ENCODE peak calls at places on chromosomes 7 and 10, in five cellular contexts. L is kidney, O is lower lobe of right lung, X is lower leg skin, K is A673. T is an unnamed sample.

GRCh38 chr10:124827474-124827873 is 25.9 kb downstream of the ABRAXAS2 start:
- DNase-seq in L (no peak), O (no peak), X (no peak), K (peak), T (no peak)

GRCh38 chr7:96484091-96484490 is 162.2 kb upstream of the SLC25A13 start:
- DNase-seq in L (no peak), O (no peak), X (no peak), K (no peak), T (no peak)

GRCh38 chr7:1530946-1531262 is 402 bp downstream of the MAFK start:
- DNase-seq in L (no peak), O (no peak), X (no peak), K (no peak), T (no peak)

GRCh38 chr10:3538850-3539531 is 246.0 kb downstream of the KLF6 start:
- DNase-seq in L (peak), O (no peak), X (peak), K (peak), T (no peak)

GRCh38 chr7:143248781-143249354 is 14.4 kb upstream of the GSTK1 start:
- DNase-seq in L (no peak), O (no peak), X (no peak), K (no peak), T (no peak)

GRCh38 chr10:47048533-47048905 is 137.3 kb downstream of the PTPN20 start:
- DNase-seq in L (no peak), O (peak), X (no peak), K (no peak), T (no peak)

GRCh38 chr7:121605297-121605640 is 209.2 kb upstream of the FAM3C start:
- DNase-seq in L (no peak), O (no peak), X (no peak), K (peak), T (no peak)

GRCh38 chr10:96721207-96721572 is 876 bp upstream of the PIK3AP1 start:
- DNase-seq in L (no peak), O (no peak), X (no peak), K (no peak), T (no peak)

GRCh38 chr7:1804310-1804709 is 134.2 kb downstream of the ELFN1 start:
- DNase-seq in L (peak), O (no peak), X (no peak), K (no peak), T (no peak)

DNA sequence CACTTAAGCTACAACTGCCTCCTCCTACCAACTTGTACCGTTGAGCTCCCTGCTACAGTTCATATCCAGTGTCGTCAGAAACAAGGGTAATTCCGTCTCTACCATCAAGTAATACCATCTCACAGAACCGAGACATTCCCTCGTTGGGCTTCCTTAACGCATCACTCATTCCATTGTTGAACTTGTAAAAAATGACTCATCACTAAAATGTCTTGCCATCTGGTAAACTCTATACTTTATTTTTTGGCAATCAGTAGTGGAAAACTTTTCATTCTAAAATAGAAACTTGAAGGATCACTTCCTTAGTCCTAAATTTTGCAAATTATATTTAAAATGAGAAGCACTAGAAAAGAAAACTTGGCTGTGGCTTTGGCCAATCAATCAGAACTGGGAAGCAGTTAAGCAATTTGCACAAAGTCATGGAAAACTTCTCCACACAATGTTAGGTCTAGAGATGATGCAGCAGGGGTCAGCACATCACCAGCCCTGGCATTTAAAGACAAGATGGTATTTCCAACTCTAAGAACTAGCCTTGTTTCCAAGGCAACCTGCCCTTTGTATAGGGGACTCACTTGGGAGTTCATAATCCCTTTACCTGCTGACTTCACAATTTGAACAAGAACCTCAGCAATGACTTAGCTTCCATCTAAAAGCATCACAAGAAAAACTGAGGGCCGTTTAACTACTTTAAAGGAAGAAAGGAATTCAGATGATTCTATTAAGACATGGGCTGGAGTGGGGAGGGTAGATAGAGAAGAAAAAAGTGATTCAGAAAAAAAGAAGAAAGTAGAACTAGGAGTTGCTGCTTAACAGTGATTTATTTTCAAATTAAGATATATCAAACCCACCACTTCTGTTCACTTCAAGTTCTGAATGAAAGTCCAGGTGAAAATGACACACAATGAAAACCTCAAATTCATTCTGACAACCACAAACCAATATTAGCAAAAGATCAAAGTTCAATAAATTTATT is 288.1 kb downstream of the PARD3 start:
- DNase-seq in L (no peak), O (no peak), X (no peak), K (peak), T (no peak)
- TF ChIP-seq CTCF in L (peak), O (no peak), X (no peak), K (peak), T (peak)

GRCh38 chr10:93992400-93993030 is 1.2 kb upstream of the PLCE1 start:
- DNase-seq in L (no peak), O (no peak), X (no peak), K (peak), T (no peak)
- TF ChIP-seq CTCF in L (no peak), O (no peak), X (no peak), K (no peak), T (peak)

DNA sequence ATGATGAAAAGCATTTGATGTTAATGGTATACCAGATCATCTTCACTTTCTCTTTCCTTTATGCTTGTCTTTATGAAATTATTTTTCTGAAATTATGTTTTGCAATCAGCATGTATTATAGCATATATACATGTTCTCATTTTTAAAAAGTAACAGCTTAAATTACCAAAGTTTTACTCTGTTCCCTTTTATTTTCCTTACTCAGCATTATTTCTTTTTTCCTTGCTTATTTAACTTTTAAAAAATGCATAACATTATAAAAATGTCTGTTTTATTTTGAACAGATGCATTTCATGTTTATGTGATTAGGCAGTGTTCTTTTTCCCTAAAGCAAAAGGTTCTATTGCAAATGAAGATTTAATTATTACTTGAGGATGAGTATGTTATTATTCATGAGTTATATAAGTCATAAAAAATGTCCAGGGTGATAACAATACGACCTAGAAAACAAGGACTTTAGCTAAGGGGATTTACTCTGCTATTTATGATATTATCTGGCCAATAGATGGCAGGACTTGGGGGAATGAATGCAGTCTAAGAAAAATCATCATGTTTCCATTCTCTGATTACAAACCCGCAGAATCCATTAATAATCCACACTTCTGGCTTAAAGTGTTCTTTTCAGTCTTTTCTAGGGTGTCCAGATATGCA is 38.5 kb downstream of the CABCOCO1 start:
- DNase-seq in L (no peak), O (no peak), X (no peak), K (no peak), T (no peak)
- TF ChIP-seq CTCF in L (no peak), O (no peak), X (no peak), K (peak), T (no peak)

GRCh38 chr7:19117081-19117869 is at the start of gene TWIST1:
- DNase-seq in L (peak), O (no peak), X (peak), K (peak), T (no peak)

GRCh38 chr7:19117870-19118608 is 603 bp upstream of the TWIST1 start:
- DNase-seq in L (no peak), O (no peak), X (peak), K (peak), T (no peak)

GRCh38 chr7:19113855-19114590 is 3.4 kb downstream of the TWIST1 start:
- DNase-seq in L (no peak), O (no peak), X (no peak), K (no peak), T (no peak)

GRCh38 chr7:19114591-19114855 is 2.9 kb downstream of the TWIST1 start:
- DNase-seq in L (no peak), O (no peak), X (no peak), K (no peak), T (no peak)

GRCh38 chr7:19116121-19117080 is 1.0 kb downstream of the TWIST1 start:
- DNase-seq in L (no peak), O (no peak), X (peak), K (peak), T (no peak)
- TF ChIP-seq CTCF in L (no peak), O (no peak), X (no peak), K (no peak), T (no peak)

T was measured in GM12864.